ENCODE peak calls at places on chromosome 1, in nine cellular contexts. M is effector CD4-positive, alpha-beta T cell; U is kidney tubule cell; B is progenitor cell of endocrine pancreas; V is HTR-8/SVneo; L is HCEC 1CT; T is activated CD8-positive, alpha-beta memory T cell treated with anti-CD3 and anti-CD28 coated beads for 1 hour; C is glomerular endothelial cell; R is GM19239. A is an unnamed sample.

GRCh38 chr1:22494943-22495579 is 43.4 kb downstream of the ZBTB40 start:
- DNase-seq in B (no peak), T (no peak), M (no peak), L (no peak), R (no peak), U (no peak), V (no peak), C (no peak), A (no peak)

GRCh38 chr1:198734323-198735008 is 95.6 kb downstream of the PTPRC start:
- DNase-seq in L (no peak), U (no peak), C (no peak), R (no peak), T (no peak), V (no peak), M (no peak), B (no peak), A (no peak)

GRCh38 chr1:23553896-23554480 is 5.3 kb downstream of the ID3 start:
- DNase-seq in B (no peak), C (no peak), R (no peak), L (no peak), U (no peak), M (no peak), T (no peak), V (no peak), A (no peak)

GRCh38 chr1:245242989-245243388 is 88.2 kb downstream of the KIF26B start:
- DNase-seq in B (no peak), M (no peak), U (no peak), V (no peak), T (no peak), C (no peak), R (no peak), L (no peak), A (peak)

GRCh38 chr1:44646711-44647110 is 27.6 kb downstream of the TMEM53 start:
- DNase-seq in B (no peak), U (no peak), R (no peak), V (no peak), M (no peak), C (no peak), L (no peak), T (no peak), A (no peak)

GRCh38 chr1:207345644-207346561 is 24.4 kb downstream of the CD55 start:
- DNase-seq in R (no peak), B (no peak), T (no peak), U (no peak), C (no peak), M (no peak), V (no peak), L (no peak), A (no peak)

GRCh38 chr1:162663589-162664030 is 31.3 kb downstream of the DDR2 start:
- DNase-seq in C (no peak), B (no peak), U (peak), L (peak), T (no peak), R (no peak), M (no peak), V (peak), A (peak)

GRCh38 chr1:204567067-204567466 is 50.9 kb downstream of the MDM4 start:
- DNase-seq in V (no peak), M (no peak), T (no peak), C (no peak), L (no peak), R (no peak), U (peak), B (no peak), A (peak)

GRCh38 chr1:179952181-179952580 is 2.4 kb upstream of the CEP350 start:
- DNase-seq in T (no peak), L (no peak), M (no peak), U (no peak), R (no peak), V (no peak), C (no peak), B (no peak), A (no peak)

A was measured in bronchial epithelial cell.